ENCODE peak calls at places on chromosomes 4 and X, in nine cellular contexts. E is stomach, G is fibroblast of lung, W is left ventricle myocardium inferior, M is suprapubic skin, J is heart right ventricle, X is uterus, D is pancreas, S is A673. Q is an unnamed sample.

GRCh38 chr4:26048378-26048882 is 134.4 kb downstream of the SMIM20 start:
- DNase-seq in E (no peak), G (peak; percentile 98), W (peak; percentile 48), M (peak; percentile 75), J (peak; percentile 45), X (peak; percentile 89), D (no peak), S (no peak), Q (no peak)

GRCh38 chrX:57904481-57904880 is 5.8 kb downstream of the ZXDA start:
- DNase-seq in E (no peak), G (no peak), W (no peak), M (no peak), J (no peak), X (no peak), D (no peak), S (no peak), Q (no peak)

GRCh38 chrX:128616933-128617332 is 564.7 kb upstream of the ACTRT1 start:
- DNase-seq in E (no peak), G (no peak), W (no peak), M (no peak), J (no peak), X (no peak), D (no peak), S (peak; percentile 55), Q (no peak)

GRCh38 chr4:37467824-37468223 is 218.4 kb downstream of the RELL1 start:
- DNase-seq in E (no peak), G (no peak), W (no peak), M (no peak), J (no peak), X (no peak), D (no peak), S (no peak), Q (no peak)

GRCh38 chr4:88661724-88662123 is 35.9 kb downstream of the NAP1L5 start:
- DNase-seq in E (no peak), G (peak; percentile 86), W (no peak), M (no peak), J (no peak), X (no peak), D (no peak), S (no peak), Q (no peak)

GRCh38 chr4:86960557-86960959 is 25.7 kb downstream of the AFF1 start:
- DNase-seq in E (no peak), G (peak; percentile 14), W (no peak), M (no peak), J (no peak), X (no peak), D (no peak), S (no peak), Q (no peak)

GRCh38 chr4:182507808-182508207 is 264.6 kb downstream of the TENM3 start:
- DNase-seq in E (no peak), G (peak; percentile 7), W (no peak), M (no peak), J (no peak), X (no peak), D (no peak), S (no peak), Q (no peak)

GRCh38 chr4:102514298-102514964 is 13.3 kb downstream of the NFKB1 start:
- DNase-seq in E (no peak), G (no peak), W (no peak), M (no peak), J (no peak), X (no peak), D (no peak), S (no peak), Q (no peak)

GRCh38 chr4:161664740-161665139 is 499.1 kb downstream of the FSTL5 start:
- DNase-seq in E (no peak), G (no peak), W (no peak), M (no peak), J (no peak), X (no peak), D (no peak), S (no peak), Q (no peak)

GRCh38 chr4:130183796-130184195 is 1087.8 kb downstream of the C4orf33 start:
- DNase-seq in E (no peak), G (no peak), W (no peak), M (no peak), J (no peak), X (no peak), D (no peak), S (peak; percentile 5), Q (no peak)

GRCh38 chr4:138897818-138898226 is 117.8 kb upstream of the NOCT start:
- DNase-seq in E (no peak), G (peak; percentile 31), W (no peak), M (no peak), J (no peak), X (no peak), D (no peak), S (no peak), Q (no peak)

GRCh38 chr4:79578613-79579012 is 170.6 kb upstream of the GK2 start:
- DNase-seq in E (no peak), G (no peak), W (no peak), M (no peak), J (no peak), X (no peak), D (no peak), S (no peak), Q (no peak)

GRCh38 chrX:144592036-144592435 is 655.3 kb upstream of the SPANXN1 start:
- DNase-seq in E (no peak), G (no peak), W (no peak), M (no peak), J (no peak), X (no peak), D (no peak), S (no peak), Q (no peak)

GRCh38 chr4:112361181-112361791 is 64.1 kb downstream of the ALPK1 start:
- DNase-seq in E (no peak), G (no peak), W (no peak), M (no peak), J (no peak), X (no peak), D (no peak), S (peak; percentile 19), Q (no peak)

GRCh38 chr4:115938764-115939443 is 825.5 kb upstream of the NDST4 start:
- DNase-seq in E (no peak), G (no peak), W (no peak), M (no peak), J (no peak), X (no peak), D (no peak), S (no peak), Q (no peak)

DNA sequence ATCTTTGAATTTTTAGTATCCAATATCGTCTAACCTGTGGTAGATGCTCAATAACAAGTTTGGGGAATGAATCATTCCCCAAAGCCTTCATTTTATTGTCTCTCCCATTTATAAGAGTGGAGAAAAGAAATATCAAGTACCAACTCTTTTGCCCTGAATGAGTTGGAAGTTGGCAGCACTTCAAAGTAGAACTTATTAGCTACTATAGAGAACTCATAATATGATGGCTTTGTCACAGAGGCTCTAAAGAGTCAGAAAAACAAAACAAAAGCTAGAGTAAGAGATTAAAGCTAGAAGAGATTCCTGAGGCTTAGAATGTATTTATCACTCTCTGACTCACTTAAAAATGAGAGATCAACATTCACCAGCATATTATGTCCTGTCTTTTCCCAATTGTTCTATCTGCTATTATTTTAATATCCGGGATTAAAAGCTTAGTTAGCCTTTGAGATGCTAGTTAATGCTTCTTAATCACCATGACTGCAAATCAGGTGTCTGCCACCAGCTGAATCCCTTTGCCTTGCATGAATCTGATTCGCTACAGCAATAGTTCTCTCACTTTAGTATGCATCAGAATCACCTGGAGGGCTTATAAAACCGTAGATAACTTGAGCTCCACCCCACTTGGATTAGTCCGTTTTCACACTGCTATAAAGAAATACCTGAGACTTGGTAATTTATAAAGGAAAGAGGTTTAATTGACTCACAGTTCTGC is 77.9 kb downstream of the PALLD start:
- DNase-seq in E (no peak), G (no peak), W (no peak), M (no peak), J (no peak), X (no peak), D (no peak), S (peak; percentile 30), Q (no peak)
- H3K27ac ChIP-seq in E (no peak overlapping the region), G (no peak overlapping the region), W (no peak overlapping the region), M (no peak overlapping the region), J (no peak overlapping the region), X (no peak overlapping the region), D (no peak overlapping the region), S (no peak overlapping the region), Q (no peak overlapping the region)

DNA sequence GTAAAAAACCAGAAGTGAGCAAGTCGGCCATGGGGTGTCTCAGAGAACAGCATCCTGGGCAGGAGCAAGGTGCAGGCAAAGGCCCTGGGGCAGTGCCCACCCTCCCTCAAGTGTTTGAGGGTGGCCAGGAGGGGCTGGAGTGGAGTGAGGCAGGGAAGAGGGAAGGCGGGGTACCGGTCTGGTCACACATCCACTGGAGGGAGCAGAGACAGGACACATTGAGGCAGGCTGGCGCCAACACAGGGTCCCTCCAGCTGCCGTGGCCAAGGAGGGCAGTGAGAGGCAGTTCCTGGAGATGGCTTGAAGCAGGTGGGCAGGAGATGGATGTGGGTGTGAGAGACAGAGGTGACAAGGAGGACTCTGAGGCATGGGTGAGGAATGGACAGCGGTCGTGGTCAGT is 20.3 kb upstream of the RNF4 start:
- DNase-seq in E (no peak), G (no peak), W (no peak), M (peak; percentile 46), J (no peak), X (no peak), D (no peak), S (no peak), Q (no peak)
- H3K27ac ChIP-seq in E (no peak overlapping the region), G (no peak overlapping the region), W (no peak overlapping the region), M (no peak overlapping the region), J (no peak overlapping the region), X (no peak overlapping the region), D (no peak overlapping the region), S (no peak overlapping the region), Q (no peak overlapping the region)

DNA sequence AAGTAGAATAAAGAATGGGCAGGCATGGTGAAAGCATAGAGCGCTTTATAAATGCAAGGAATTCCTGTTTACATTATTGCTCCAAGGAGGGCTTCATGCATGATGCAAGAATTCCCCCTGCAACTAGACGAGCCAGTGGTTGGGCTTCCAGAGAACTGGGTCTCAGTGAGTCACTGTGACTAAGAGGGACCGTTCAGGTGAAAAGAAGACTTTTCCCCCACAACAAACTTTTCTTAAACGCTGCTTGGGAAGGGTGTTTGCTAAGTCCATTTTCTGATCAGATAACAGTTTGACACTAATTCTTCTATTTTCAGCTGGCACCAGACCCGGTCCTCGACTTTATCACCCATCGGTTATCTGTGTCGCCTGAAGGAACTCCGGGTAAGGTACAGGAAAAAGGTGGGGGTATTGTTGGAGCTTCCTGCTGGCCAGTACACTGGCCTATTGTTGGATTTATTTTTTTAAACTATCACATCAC is 40.1 kb downstream of the LDB2 start:
- DNase-seq in E (no peak), G (peak; percentile 61), W (no peak), M (no peak), J (no peak), X (peak; percentile 55), D (no peak), S (no peak), Q (no peak)
- H3K27ac ChIP-seq in E (peak overlapping the region; percentile 14), G (no peak overlapping the region), W (peak overlapping the region; percentile 84), M (no peak overlapping the region), J (peak overlapping the region; percentile 56), X (peak overlapping the region; percentile 73), D (no peak overlapping the region), S (no peak overlapping the region), Q (no peak overlapping the region)

DNA sequence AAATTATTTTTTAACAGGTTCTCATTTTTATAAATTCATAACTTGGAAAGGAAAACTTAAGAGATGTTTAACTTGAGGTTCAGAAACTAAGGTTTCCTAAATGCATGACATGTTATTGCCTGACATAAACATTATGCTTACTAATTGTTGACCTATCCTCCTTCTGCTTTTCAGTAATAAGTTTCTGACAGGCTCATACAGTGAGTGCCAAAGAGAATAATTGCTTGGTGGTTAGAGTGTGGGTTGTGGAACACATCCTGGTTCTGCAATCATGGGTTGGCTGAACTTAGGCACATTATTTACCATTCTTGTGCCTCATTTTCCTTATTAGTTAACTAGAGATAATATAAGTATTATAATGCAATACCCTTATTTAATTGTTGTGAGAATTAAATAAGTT is 56.5 kb downstream of the BMPR1B start:
- DNase-seq in E (no peak), G (peak; percentile 26), W (no peak), M (no peak), J (no peak), X (no peak), D (no peak), S (no peak), Q (no peak)
- H3K27ac ChIP-seq in E (no peak overlapping the region), G (no peak overlapping the region), W (no peak overlapping the region), M (no peak overlapping the region), J (no peak overlapping the region), X (no peak overlapping the region), D (no peak overlapping the region), S (no peak overlapping the region), Q (no peak overlapping the region)